ENCODE peak calls at places on chromosomes 6 and 20, in ten cellular contexts. One of them, this sample, is unnamed.
A peak's percentile ranks its signal among the peaks of the same experiment; 100 is the strongest.

GRCh38 chr20:23019403-23019802 is 15.7 kb upstream of the SSTR4 start:
- DNase-seq in prostate gland: no peak
- DNase-seq in vagina: no peak
- DNase-seq in HepG2: no peak
- DNase-seq in spleen: no peak
- DNase-seq in sigmoid colon: no peak
- DNase-seq in GM12878: no peak
- DNase-seq in HCT116: no peak
- DNase-seq in stomach: no peak
- DNase-seq in upper lobe of left lung: no peak
- DNase-seq in this sample: no peak

GRCh38 chr6:208379-208778 is 83.9 kb upstream of the DUSP22 start:
- DNase-seq in vagina: no peak
- DNase-seq in stomach: no peak
- DNase-seq in HCT116: no peak
- DNase-seq in HepG2: no peak
- DNase-seq in upper lobe of left lung: no peak
- DNase-seq in prostate gland: no peak
- DNase-seq in sigmoid colon: no peak
- DNase-seq in GM12878: no peak
- DNase-seq in spleen: no peak
- DNase-seq in this sample: no peak

GRCh38 chr6:144012534-144012933 is 4.5 kb upstream of the PLAGL1 start:
- DNase-seq in vagina: no peak
- DNase-seq in prostate gland: no peak
- DNase-seq in spleen: no peak
- DNase-seq in HCT116: no peak
- DNase-seq in sigmoid colon: no peak
- DNase-seq in GM12878: no peak
- DNase-seq in stomach: no peak
- DNase-seq in HepG2: no peak
- DNase-seq in upper lobe of left lung: no peak
- DNase-seq in this sample: no peak

GRCh38 chr6:52503344-52503747 is 73.5 kb downstream of the TRAM2 start:
- DNase-seq in HCT116: no peak
- DNase-seq in sigmoid colon: no peak
- DNase-seq in spleen: no peak
- DNase-seq in HepG2: no peak
- DNase-seq in prostate gland: no peak
- DNase-seq in upper lobe of left lung: no peak
- DNase-seq in vagina: no peak
- DNase-seq in GM12878: no peak
- DNase-seq in stomach: no peak
- DNase-seq in this sample: no peak

GRCh38 chr6:3075522-3076113 is 7.3 kb downstream of the RIPK1 start:
- DNase-seq in GM12878: no peak
- DNase-seq in HepG2: peak; percentile 51
- DNase-seq in stomach: no peak
- DNase-seq in upper lobe of left lung: no peak
- DNase-seq in spleen: no peak
- DNase-seq in sigmoid colon: no peak
- DNase-seq in prostate gland: no peak
- DNase-seq in HCT116: no peak
- DNase-seq in vagina: no peak
- DNase-seq in this sample: no peak

GRCh38 chr20:2093883-2094282 is 7.7 kb upstream of the STK35 start:
- DNase-seq in HCT116: no peak
- DNase-seq in stomach: no peak
- DNase-seq in upper lobe of left lung: no peak
- DNase-seq in GM12878: no peak
- DNase-seq in vagina: no peak
- DNase-seq in prostate gland: no peak
- DNase-seq in sigmoid colon: no peak
- DNase-seq in spleen: no peak
- DNase-seq in HepG2: no peak
- DNase-seq in this sample: no peak

GRCh38 chr20:6898928-6899327 is 131.4 kb downstream of the BMP2 start:
- DNase-seq in upper lobe of left lung: no peak
- DNase-seq in vagina: no peak
- DNase-seq in spleen: no peak
- DNase-seq in HCT116: no peak
- DNase-seq in sigmoid colon: no peak
- DNase-seq in prostate gland: no peak
- DNase-seq in stomach: no peak
- DNase-seq in GM12878: no peak
- DNase-seq in HepG2: no peak
- DNase-seq in this sample: no peak

GRCh38 chr6:114007451-114007953 is 36.6 kb upstream of the HDAC2 start:
- DNase-seq in GM12878: peak; percentile 17
- DNase-seq in HCT116: no peak
- DNase-seq in sigmoid colon: no peak
- DNase-seq in stomach: no peak
- DNase-seq in prostate gland: no peak
- DNase-seq in HepG2: no peak
- DNase-seq in vagina: no peak
- DNase-seq in upper lobe of left lung: no peak
- DNase-seq in spleen: no peak
- DNase-seq in this sample: no peak

GRCh38 chr6:150238294-150238693 is 95.5 kb downstream of the PPP1R14C start:
- DNase-seq in HepG2: no peak
- DNase-seq in vagina: no peak
- DNase-seq in sigmoid colon: no peak
- DNase-seq in upper lobe of left lung: peak; percentile 75
- DNase-seq in spleen: no peak
- DNase-seq in prostate gland: no peak
- DNase-seq in GM12878: no peak
- DNase-seq in stomach: no peak
- DNase-seq in HCT116: no peak
- DNase-seq in this sample: peak; percentile 35

GRCh38 chr6:74756903-74757302 is 448.9 kb downstream of the COL12A1 start:
- DNase-seq in prostate gland: no peak
- DNase-seq in HepG2: no peak
- DNase-seq in stomach: no peak
- DNase-seq in sigmoid colon: no peak
- DNase-seq in upper lobe of left lung: no peak
- DNase-seq in HCT116: no peak
- DNase-seq in spleen: no peak
- DNase-seq in vagina: no peak
- DNase-seq in GM12878: no peak
- DNase-seq in this sample: no peak

GRCh38 chr6:158269657-158270056 is 42.6 kb upstream of the TULP4 start:
- DNase-seq in HepG2: no peak
- DNase-seq in upper lobe of left lung: peak; percentile 58
- DNase-seq in prostate gland: no peak
- DNase-seq in sigmoid colon: no peak
- DNase-seq in HCT116: no peak
- DNase-seq in GM12878: no peak
- DNase-seq in spleen: no peak
- DNase-seq in vagina: no peak
- DNase-seq in stomach: no peak
- DNase-seq in this sample: no peak

GRCh38 chr6:165769884-165770283 is 106.8 kb upstream of the PDE10A start:
- DNase-seq in vagina: no peak
- DNase-seq in upper lobe of left lung: no peak
- DNase-seq in GM12878: no peak
- DNase-seq in HCT116: no peak
- DNase-seq in HepG2: no peak
- DNase-seq in sigmoid colon: no peak
- DNase-seq in stomach: no peak
- DNase-seq in prostate gland: no peak
- DNase-seq in spleen: no peak
- DNase-seq in this sample: no peak

GRCh38 chr6:170516783-170517616 is 36.1 kb downstream of the PSMB1 start:
- DNase-seq in HCT116: peak; percentile 48
- DNase-seq in prostate gland: peak; percentile 34
- DNase-seq in spleen: no peak
- DNase-seq in stomach: peak; percentile 52
- DNase-seq in sigmoid colon: no peak
- DNase-seq in vagina: no peak
- DNase-seq in GM12878: no peak
- DNase-seq in upper lobe of left lung: peak; percentile 54
- DNase-seq in HepG2: peak; percentile 74
- DNase-seq in this sample: peak; percentile 19

GRCh38 chr20:13922241-13922640 is 68.2 kb downstream of the SEL1L2 start:
- DNase-seq in sigmoid colon: no peak
- DNase-seq in upper lobe of left lung: no peak
- DNase-seq in prostate gland: no peak
- DNase-seq in stomach: no peak
- DNase-seq in GM12878: no peak
- DNase-seq in HCT116: no peak
- DNase-seq in vagina: no peak
- DNase-seq in HepG2: no peak
- DNase-seq in spleen: no peak
- DNase-seq in this sample: no peak

GRCh38 chr20:63698739-63699465 is 2.5 kb downstream of the TNFRSF6B start:
- DNase-seq in spleen: peak; percentile 76
- DNase-seq in sigmoid colon: peak; percentile 83
- DNase-seq in HepG2: no peak
- DNase-seq in prostate gland: no peak
- DNase-seq in stomach: no peak
- DNase-seq in HCT116: peak; percentile 67
- DNase-seq in vagina: no peak
- DNase-seq in GM12878: peak; percentile 30
- DNase-seq in upper lobe of left lung: peak; percentile 19
- DNase-seq in this sample: peak; percentile 53

GRCh38 chr20:63701329-63702035 is 5.0 kb downstream of the TNFRSF6B start:
- DNase-seq in sigmoid colon: peak; percentile 64
- DNase-seq in vagina: no peak
- DNase-seq in HepG2: no peak
- DNase-seq in stomach: no peak
- DNase-seq in HCT116: no peak
- DNase-seq in prostate gland: no peak
- DNase-seq in upper lobe of left lung: no peak
- DNase-seq in spleen: peak; percentile 72
- DNase-seq in GM12878: no peak
- DNase-seq in this sample: no peak

GRCh38 chr20:63701051-63701328 is 4.5 kb downstream of the TNFRSF6B start:
- DNase-seq in upper lobe of left lung: no peak
- DNase-seq in spleen: peak; percentile 56
- DNase-seq in GM12878: no peak
- DNase-seq in HCT116: no peak
- DNase-seq in sigmoid colon: no peak
- DNase-seq in vagina: no peak
- DNase-seq in stomach: no peak
- DNase-seq in HepG2: no peak
- DNase-seq in prostate gland: no peak
- DNase-seq in this sample: no peak

GRCh38 chr20:63699466-63700198 is 3.2 kb downstream of the TNFRSF6B start:
- DNase-seq in upper lobe of left lung: no peak
- DNase-seq in spleen: peak; percentile 70
- DNase-seq in vagina: no peak
- DNase-seq in HepG2: no peak
- DNase-seq in stomach: no peak
- DNase-seq in HCT116: no peak
- DNase-seq in prostate gland: no peak
- DNase-seq in sigmoid colon: peak; percentile 64
- DNase-seq in GM12878: no peak
- DNase-seq in this sample: no peak

DNA sequence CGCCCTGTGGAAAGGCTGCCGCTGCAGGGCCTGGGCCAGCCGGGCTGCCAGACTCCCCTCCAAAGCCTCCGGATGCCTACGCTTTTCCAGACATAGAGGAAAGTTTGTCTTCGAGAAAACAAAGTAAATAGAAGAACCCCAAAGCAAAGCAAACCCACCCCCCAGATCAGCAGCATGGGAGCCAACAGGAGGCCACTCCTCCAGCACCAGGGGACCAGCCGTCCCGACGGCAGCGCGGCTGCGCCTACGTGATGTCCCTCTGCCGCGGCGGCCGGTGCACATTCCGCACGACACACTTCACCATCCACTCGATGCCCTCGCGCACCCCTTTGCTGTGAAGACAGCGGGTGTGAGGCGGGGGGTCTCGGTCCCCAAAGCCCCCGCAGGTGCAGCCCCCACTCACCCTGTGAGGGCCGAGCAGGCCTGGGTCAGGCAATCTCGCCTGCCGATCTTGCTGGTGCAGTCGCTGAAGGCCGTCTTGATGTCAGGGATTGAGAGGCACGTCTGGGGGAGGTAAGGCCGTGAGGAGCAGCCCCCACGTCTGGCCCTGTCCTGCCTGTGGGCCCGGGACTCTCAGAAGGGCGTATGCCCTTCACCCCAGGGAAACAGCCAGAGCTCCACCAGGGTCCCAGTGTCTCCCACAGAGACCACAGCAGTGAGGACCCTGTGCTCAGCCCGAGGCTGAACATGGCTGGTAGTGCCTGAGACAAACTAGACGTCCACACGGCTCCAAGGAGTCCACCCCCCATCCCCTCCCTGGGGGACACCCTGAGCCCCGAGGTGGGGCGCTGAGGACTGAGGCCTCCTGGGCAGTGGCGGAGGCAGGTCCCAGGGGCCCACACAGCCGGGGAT is 4.0 kb downstream of the TNFRSF6B start:
- DNase-seq in HCT116: no peak
- DNase-seq in prostate gland: no peak
- DNase-seq in GM12878: no peak
- DNase-seq in vagina: no peak
- DNase-seq in sigmoid colon: peak; percentile 66
- DNase-seq in spleen: peak; percentile 69
- DNase-seq in HepG2: no peak
- DNase-seq in stomach: no peak
- DNase-seq in upper lobe of left lung: no peak
- DNase-seq in this sample: peak; percentile 37
- TF ChIP-seq POLR2AphosphoS5 in HCT116: no peak
- TF ChIP-seq POLR2AphosphoS5 in prostate gland: no peak
- TF ChIP-seq POLR2AphosphoS5 in GM12878: no peak
- TF ChIP-seq POLR2AphosphoS5 in vagina: no peak
- TF ChIP-seq POLR2AphosphoS5 in sigmoid colon: peak; percentile 26
- TF ChIP-seq POLR2AphosphoS5 in spleen: peak; percentile 72
- TF ChIP-seq POLR2AphosphoS5 in HepG2: peak; percentile 14
- TF ChIP-seq POLR2AphosphoS5 in stomach: no peak
- TF ChIP-seq POLR2AphosphoS5 in upper lobe of left lung: no peak
- TF ChIP-seq POLR2AphosphoS5 in this sample: no peak

GRCh38 chr6:57190140-57190539 is 18.0 kb downstream of the BAG2 start:
- DNase-seq in HepG2: peak; percentile 55
- DNase-seq in sigmoid colon: no peak
- DNase-seq in prostate gland: no peak
- DNase-seq in spleen: no peak
- DNase-seq in GM12878: no peak
- DNase-seq in stomach: no peak
- DNase-seq in upper lobe of left lung: no peak
- DNase-seq in vagina: no peak
- DNase-seq in HCT116: no peak
- DNase-seq in this sample: no peak
- TF ChIP-seq CTCF in HepG2: peak; percentile 45
- TF ChIP-seq CTCF in sigmoid colon: peak; percentile 37
- TF ChIP-seq CTCF in prostate gland: peak; percentile 63
- TF ChIP-seq CTCF in spleen: no peak
- TF ChIP-seq CTCF in GM12878: peak; percentile 27
- TF ChIP-seq CTCF in stomach: peak; percentile 23
- TF ChIP-seq CTCF in upper lobe of left lung: no peak
- TF ChIP-seq CTCF in vagina: peak; percentile 23
- TF ChIP-seq CTCF in HCT116: peak; percentile 36
- TF ChIP-seq CTCF in this sample: no peak

GRCh38 chr6:116680880-116681672 is at the start of gene KPNA5:
- DNase-seq in HCT116: peak; percentile 68
- DNase-seq in GM12878: peak; percentile 69
- DNase-seq in prostate gland: peak; percentile 88
- DNase-seq in spleen: peak; percentile 98
- DNase-seq in stomach: peak; percentile 90
- DNase-seq in HepG2: peak; percentile 92
- DNase-seq in sigmoid colon: peak; percentile 94
- DNase-seq in upper lobe of left lung: peak; percentile 95
- DNase-seq in vagina: peak; percentile 91
- DNase-seq in this sample: peak; percentile 83
- TF ChIP-seq POLR2A in HCT116: peak; percentile 98
- TF ChIP-seq POLR2A in GM12878: peak; percentile 96
- TF ChIP-seq POLR2A in prostate gland: peak; percentile 81
- TF ChIP-seq POLR2A in spleen: no peak
- TF ChIP-seq POLR2A in stomach: no peak
- TF ChIP-seq POLR2A in HepG2: peak; percentile 100
- TF ChIP-seq POLR2A in sigmoid colon: peak; percentile 13
- TF ChIP-seq POLR2A in upper lobe of left lung: peak; percentile 22
- TF ChIP-seq POLR2A in vagina: peak; percentile 62
- TF ChIP-seq POLR2A in this sample: peak; percentile 14

GRCh38 chr6:24909281-24910216 is 26.2 kb downstream of the RIPOR2 start:
- DNase-seq in vagina: no peak
- DNase-seq in HCT116: no peak
- DNase-seq in stomach: no peak
- DNase-seq in sigmoid colon: no peak
- DNase-seq in spleen: no peak
- DNase-seq in HepG2: no peak
- DNase-seq in GM12878: no peak
- DNase-seq in upper lobe of left lung: no peak
- DNase-seq in prostate gland: no peak
- DNase-seq in this sample: no peak
- TF ChIP-seq POLR2AphosphoS5 in vagina: no peak
- TF ChIP-seq POLR2AphosphoS5 in HCT116: no peak
- TF ChIP-seq POLR2AphosphoS5 in stomach: no peak
- TF ChIP-seq POLR2AphosphoS5 in sigmoid colon: no peak
- TF ChIP-seq POLR2AphosphoS5 in spleen: no peak
- TF ChIP-seq POLR2AphosphoS5 in HepG2: no peak
- TF ChIP-seq POLR2AphosphoS5 in GM12878: no peak
- TF ChIP-seq POLR2AphosphoS5 in upper lobe of left lung: no peak
- TF ChIP-seq POLR2AphosphoS5 in prostate gland: no peak
- TF ChIP-seq POLR2AphosphoS5 in this sample: no peak

This sample was measured in breast epithelium.